ENCODE peak calls at places on chromosomes 11 and 22, in five cellular contexts. S is A549, D is K562, X is HepG2, C is GM12878. V is an unnamed sample.

GRCh38 chr22:41237707-41238569 is 2.8 kb downstream of the CHADL start:
- DNase-seq in D (no peak), X (no peak), C (peak; percentile 21), S (no peak), V (peak; percentile 93)

GRCh38 chr11:120032766-120033390 is 105.0 kb downstream of the TRIM29 start:
- DNase-seq in C (no peak), S (no peak), D (no peak), X (no peak), V (no peak)

GRCh38 chr11:124174001-124174400 is 9.1 kb upstream of the OR10D3 start:
- DNase-seq in C (no peak), X (peak; percentile 47), D (peak; percentile 56), S (peak; percentile 58), V (no peak)

GRCh38 chr11:17805043-17805442 is 70.5 kb downstream of the KCNC1 start:
- DNase-seq in D (no peak), X (no peak), C (no peak), S (no peak), V (no peak)

GRCh38 chr11:67055812-67056211 is 835 bp upstream of the RHOD start:
- DNase-seq in D (no peak), S (no peak), X (no peak), C (no peak), V (no peak)

GRCh38 chr11:23542816-23543215 is 682.5 kb upstream of the CCDC179 start:
- DNase-seq in S (no peak), X (no peak), D (no peak), C (no peak), V (no peak)

GRCh38 chr11:94563176-94563847 is 3.9 kb upstream of the PIWIL4 start:
- DNase-seq in C (no peak), X (no peak), D (peak; percentile 41), S (no peak), V (no peak)

GRCh38 chr11:8309862-8310261 is 46.2 kb upstream of the LMO1 start:
- DNase-seq in D (no peak), S (peak; percentile 17), X (no peak), C (no peak), V (no peak)

GRCh38 chr22:42001127-42001526 is 2.5 kb downstream of the WBP2NL start:
- DNase-seq in X (no peak), S (no peak), C (no peak), D (no peak), V (no peak)

GRCh38 chr11:117589024-117589423 is 208.0 kb downstream of the DSCAML1 start:
- DNase-seq in S (no peak), C (no peak), D (no peak), X (no peak), V (no peak)

GRCh38 chr11:70500076-70500847 is 101.9 kb downstream of the CTTN start:
- DNase-seq in C (no peak), D (no peak), S (no peak), X (no peak), V (no peak)
- TF ChIP-seq ESRRA in C (no peak), D (no peak), S (no peak), X (no peak), V (no peak)

GRCh38 chr11:75771646-75772410 is 3.2 kb downstream of the DGAT2 start:
- DNase-seq in S (peak; percentile 12), D (no peak), C (no peak), X (no peak), V (no peak)

GRCh38 chr11:75777461-75778110 is 9.0 kb downstream of the DGAT2 start:
- DNase-seq in D (no peak), C (no peak), X (no peak), S (no peak), V (no peak)

GRCh38 chr11:75776546-75776945 is 8.0 kb downstream of the DGAT2 start:
- DNase-seq in C (no peak), X (no peak), S (no peak), D (no peak), V (no peak)

GRCh38 chr11:75773595-75774353 is 5.2 kb downstream of the DGAT2 start:
- DNase-seq in S (no peak), X (no peak), C (peak; percentile 92), D (peak; percentile 26), V (no peak)

GRCh38 chr11:75775056-75775455 is 6.5 kb downstream of the DGAT2 start:
- DNase-seq in X (no peak), S (no peak), C (no peak), D (no peak), V (peak; percentile 23)
- TF ChIP-seq CTCF in X (no peak), S (no peak), C (no peak), D (no peak), V (no peak)

GRCh38 chr22:38415561-38416321 is 39.3 kb downstream of the KCNJ4 start:
- DNase-seq in X (no peak), S (no peak), C (no peak), D (no peak), V (peak; percentile 56)
- TF ChIP-seq ESRRA in X (no peak), S (no peak), C (no peak), D (no peak), V (no peak)

DNA sequence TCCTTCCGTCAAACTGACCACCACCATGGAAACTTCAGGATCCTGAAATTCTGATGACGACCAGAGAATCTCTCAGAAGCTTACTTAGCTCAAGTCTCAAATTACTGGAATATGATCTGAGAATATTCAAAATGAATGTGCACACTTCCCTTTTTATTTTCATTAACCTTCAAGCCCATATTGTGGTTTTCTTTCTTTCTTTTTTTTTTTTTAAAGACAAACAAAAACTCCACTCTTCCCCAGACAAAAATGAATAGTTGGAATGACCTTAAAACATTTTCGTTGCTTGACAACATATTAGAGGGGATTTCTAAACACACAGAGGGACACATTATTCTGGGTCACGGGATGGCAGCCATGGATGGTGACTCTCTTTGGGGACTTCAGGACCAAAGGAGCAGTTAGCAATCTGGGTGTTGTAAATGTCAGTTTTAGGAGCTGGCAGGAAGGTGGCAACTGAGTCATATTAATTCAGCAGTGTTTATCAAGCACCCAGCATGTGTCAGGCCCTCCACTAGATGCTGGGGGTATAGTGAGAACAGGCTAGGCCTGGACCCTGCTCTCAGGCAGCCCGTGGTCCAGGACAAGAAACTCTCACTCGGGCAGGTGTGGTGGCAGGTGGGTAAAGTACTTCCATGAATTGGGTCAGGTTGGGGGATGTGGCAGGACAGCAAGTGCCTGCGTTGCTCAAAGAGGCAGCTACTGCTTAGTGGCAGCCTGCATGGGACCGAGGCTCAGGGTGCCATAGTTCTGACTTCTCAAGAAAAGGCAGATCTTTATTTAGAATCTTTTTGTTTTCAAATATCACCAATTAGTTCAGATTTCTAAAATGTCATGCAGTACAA is 126.1 kb downstream of the HIPK3 start:
- DNase-seq in S (no peak), X (no peak), C (peak; percentile 33), D (no peak), V (no peak)
- TF ChIP-seq CTCF in S (no peak), X (no peak), C (no peak), D (no peak), V (no peak)

GRCh38 chr11:75346912-75347647 is 4.4 kb downstream of the ARRB1 start:
- DNase-seq in D (no peak), S (no peak), C (no peak), X (no peak), V (no peak)
- TF ChIP-seq ESRRA in D (no peak), S (no peak), C (no peak), X (no peak), V (no peak)